ENCODE peak calls at places on chromosome 4, in ten cellular contexts. One of them, this sample, is unnamed.

GRCh38 chr4:6470502-6471302 is 1.7 kb downstream of the PPP2R2C start:
- DNase-seq in OCI-LY7: no peak
- DNase-seq in esophagus squamous epithelium: no peak
- DNase-seq in stomach: peak; percentile 48
- DNase-seq in pancreas: no peak
- DNase-seq in lung: no peak
- DNase-seq in esophagus muscularis mucosa: no peak
- DNase-seq in Panc1: no peak
- DNase-seq in fibroblast of lung: peak; percentile 26
- DNase-seq in sigmoid colon: peak; percentile 75
- DNase-seq in this sample: peak; percentile 42

GRCh38 chr4:150656882-150657281 is 74.9 kb downstream of the MAB21L2 start:
- DNase-seq in stomach: no peak
- DNase-seq in fibroblast of lung: no peak
- DNase-seq in OCI-LY7: no peak
- DNase-seq in Panc1: no peak
- DNase-seq in esophagus muscularis mucosa: no peak
- DNase-seq in esophagus squamous epithelium: no peak
- DNase-seq in pancreas: no peak
- DNase-seq in lung: no peak
- DNase-seq in sigmoid colon: no peak
- DNase-seq in this sample: no peak

GRCh38 chr4:155692990-155693659 is 26.5 kb downstream of the GUCY1A1 start:
- DNase-seq in pancreas: no peak
- DNase-seq in sigmoid colon: no peak
- DNase-seq in OCI-LY7: no peak
- DNase-seq in fibroblast of lung: no peak
- DNase-seq in lung: no peak
- DNase-seq in Panc1: no peak
- DNase-seq in esophagus muscularis mucosa: no peak
- DNase-seq in esophagus squamous epithelium: no peak
- DNase-seq in stomach: no peak
- DNase-seq in this sample: no peak

GRCh38 chr4:114807357-114807756 is 208.8 kb downstream of the UGT8 start:
- DNase-seq in lung: no peak
- DNase-seq in OCI-LY7: no peak
- DNase-seq in sigmoid colon: no peak
- DNase-seq in fibroblast of lung: no peak
- DNase-seq in esophagus muscularis mucosa: no peak
- DNase-seq in stomach: no peak
- DNase-seq in Panc1: no peak
- DNase-seq in esophagus squamous epithelium: no peak
- DNase-seq in pancreas: no peak
- DNase-seq in this sample: no peak

GRCh38 chr4:20506827-20507226 is 193.4 kb upstream of the PACRGL start:
- DNase-seq in stomach: no peak
- DNase-seq in esophagus muscularis mucosa: no peak
- DNase-seq in sigmoid colon: no peak
- DNase-seq in Panc1: no peak
- DNase-seq in esophagus squamous epithelium: no peak
- DNase-seq in lung: no peak
- DNase-seq in fibroblast of lung: peak; percentile 98
- DNase-seq in OCI-LY7: no peak
- DNase-seq in pancreas: no peak
- DNase-seq in this sample: no peak

GRCh38 chr4:89000844-89001360 is 56.1 kb downstream of the FAM13A start:
- DNase-seq in esophagus squamous epithelium: no peak
- DNase-seq in OCI-LY7: no peak
- DNase-seq in fibroblast of lung: peak; percentile 68
- DNase-seq in esophagus muscularis mucosa: no peak
- DNase-seq in lung: no peak
- DNase-seq in sigmoid colon: no peak
- DNase-seq in pancreas: no peak
- DNase-seq in stomach: no peak
- DNase-seq in Panc1: no peak
- DNase-seq in this sample: no peak

GRCh38 chr4:25882226-25882625 is 19.4 kb upstream of the SEL1L3 start:
- DNase-seq in Panc1: no peak
- DNase-seq in lung: no peak
- DNase-seq in stomach: no peak
- DNase-seq in esophagus squamous epithelium: no peak
- DNase-seq in OCI-LY7: no peak
- DNase-seq in sigmoid colon: no peak
- DNase-seq in fibroblast of lung: no peak
- DNase-seq in esophagus muscularis mucosa: no peak
- DNase-seq in pancreas: no peak
- DNase-seq in this sample: no peak

GRCh38 chr4:112898357-112899141 is 150.9 kb upstream of the ANK2 start:
- DNase-seq in fibroblast of lung: no peak
- DNase-seq in lung: no peak
- DNase-seq in sigmoid colon: no peak
- DNase-seq in esophagus muscularis mucosa: no peak
- DNase-seq in Panc1: no peak
- DNase-seq in OCI-LY7: no peak
- DNase-seq in pancreas: no peak
- DNase-seq in stomach: no peak
- DNase-seq in esophagus squamous epithelium: no peak
- DNase-seq in this sample: no peak

GRCh38 chr4:152935661-152936445 is at the start of gene FHDC1:
- DNase-seq in esophagus squamous epithelium: no peak
- DNase-seq in Panc1: no peak
- DNase-seq in esophagus muscularis mucosa: no peak
- DNase-seq in fibroblast of lung: no peak
- DNase-seq in OCI-LY7: no peak
- DNase-seq in lung: peak; percentile 82
- DNase-seq in pancreas: peak; percentile 91
- DNase-seq in stomach: peak; percentile 90
- DNase-seq in sigmoid colon: no peak
- DNase-seq in this sample: no peak

GRCh38 chr4:133151681-133152329 is 2.7 kb downstream of the PCDH10 start:
- DNase-seq in Panc1: no peak
- DNase-seq in pancreas: peak; percentile 65
- DNase-seq in esophagus squamous epithelium: no peak
- DNase-seq in lung: no peak
- DNase-seq in fibroblast of lung: peak; percentile 12
- DNase-seq in stomach: no peak
- DNase-seq in esophagus muscularis mucosa: no peak
- DNase-seq in OCI-LY7: no peak
- DNase-seq in sigmoid colon: peak; percentile 62
- DNase-seq in this sample: no peak

GRCh38 chr4:108155373-108155772 is 13.4 kb downstream of the LEF1 start:
- DNase-seq in pancreas: no peak
- DNase-seq in OCI-LY7: no peak
- DNase-seq in fibroblast of lung: peak; percentile 32
- DNase-seq in esophagus squamous epithelium: no peak
- DNase-seq in Panc1: no peak
- DNase-seq in lung: no peak
- DNase-seq in stomach: no peak
- DNase-seq in sigmoid colon: no peak
- DNase-seq in esophagus muscularis mucosa: no peak
- DNase-seq in this sample: no peak

GRCh38 chr4:163071308-163071707 is 95.4 kb downstream of the NAF1 start:
- DNase-seq in esophagus squamous epithelium: no peak
- DNase-seq in OCI-LY7: no peak
- DNase-seq in lung: no peak
- DNase-seq in Panc1: no peak
- DNase-seq in fibroblast of lung: peak; percentile 9
- DNase-seq in stomach: no peak
- DNase-seq in pancreas: no peak
- DNase-seq in sigmoid colon: no peak
- DNase-seq in esophagus muscularis mucosa: no peak
- DNase-seq in this sample: no peak

GRCh38 chr4:115575851-115576250 is 462.4 kb upstream of the NDST4 start:
- DNase-seq in esophagus muscularis mucosa: no peak
- DNase-seq in OCI-LY7: no peak
- DNase-seq in fibroblast of lung: no peak
- DNase-seq in sigmoid colon: no peak
- DNase-seq in pancreas: no peak
- DNase-seq in esophagus squamous epithelium: no peak
- DNase-seq in Panc1: no peak
- DNase-seq in lung: no peak
- DNase-seq in stomach: no peak
- DNase-seq in this sample: no peak

GRCh38 chr4:127747883-127748282 is 17.7 kb downstream of the SLC25A31 start:
- DNase-seq in pancreas: no peak
- DNase-seq in lung: no peak
- DNase-seq in fibroblast of lung: no peak
- DNase-seq in esophagus squamous epithelium: no peak
- DNase-seq in stomach: no peak
- DNase-seq in Panc1: no peak
- DNase-seq in OCI-LY7: no peak
- DNase-seq in esophagus muscularis mucosa: no peak
- DNase-seq in sigmoid colon: no peak
- DNase-seq in this sample: no peak

GRCh38 chr4:80646061-80646460 is 310.5 kb downstream of the CFAP299 start:
- DNase-seq in OCI-LY7: no peak
- DNase-seq in Panc1: no peak
- DNase-seq in fibroblast of lung: no peak
- DNase-seq in stomach: no peak
- DNase-seq in esophagus muscularis mucosa: no peak
- DNase-seq in pancreas: no peak
- DNase-seq in esophagus squamous epithelium: no peak
- DNase-seq in sigmoid colon: no peak
- DNase-seq in lung: no peak
- DNase-seq in this sample: no peak

GRCh38 chr4:40622913-40623312 is 6.8 kb downstream of the RBM47 start:
- DNase-seq in sigmoid colon: no peak
- DNase-seq in fibroblast of lung: no peak
- DNase-seq in stomach: peak; percentile 64
- DNase-seq in pancreas: no peak
- DNase-seq in esophagus squamous epithelium: no peak
- DNase-seq in OCI-LY7: no peak
- DNase-seq in Panc1: no peak
- DNase-seq in lung: no peak
- DNase-seq in esophagus muscularis mucosa: no peak
- DNase-seq in this sample: no peak

GRCh38 chr4:64545593-64545992 is 136.3 kb upstream of the TECRL start:
- DNase-seq in esophagus squamous epithelium: no peak
- DNase-seq in esophagus muscularis mucosa: no peak
- DNase-seq in fibroblast of lung: no peak
- DNase-seq in OCI-LY7: no peak
- DNase-seq in sigmoid colon: no peak
- DNase-seq in lung: no peak
- DNase-seq in stomach: no peak
- DNase-seq in pancreas: no peak
- DNase-seq in Panc1: no peak
- DNase-seq in this sample: no peak

GRCh38 chr4:108738307-108738706 is 24.5 kb downstream of the ETNPPL start:
- DNase-seq in OCI-LY7: no peak
- DNase-seq in sigmoid colon: no peak
- DNase-seq in lung: no peak
- DNase-seq in esophagus muscularis mucosa: no peak
- DNase-seq in Panc1: no peak
- DNase-seq in esophagus squamous epithelium: no peak
- DNase-seq in pancreas: no peak
- DNase-seq in stomach: no peak
- DNase-seq in fibroblast of lung: no peak
- DNase-seq in this sample: no peak

GRCh38 chr4:140707325-140707724 is 48.9 kb downstream of the TBC1D9 start:
- DNase-seq in sigmoid colon: no peak
- DNase-seq in Panc1: no peak
- DNase-seq in esophagus muscularis mucosa: peak; percentile 29
- DNase-seq in stomach: no peak
- DNase-seq in esophagus squamous epithelium: no peak
- DNase-seq in fibroblast of lung: no peak
- DNase-seq in pancreas: no peak
- DNase-seq in OCI-LY7: peak; percentile 53
- DNase-seq in lung: no peak
- DNase-seq in this sample: no peak
- H3K4me1 ChIP-seq in sigmoid colon: no peaks in the 10 kb centered on the region
- H3K4me1 ChIP-seq in Panc1: peaks cover 2% of the 10 kb centered on the region
- H3K4me1 ChIP-seq in esophagus muscularis mucosa: peaks cover 16% of the 10 kb centered on the region
- H3K4me1 ChIP-seq in stomach: no peaks in the 10 kb centered on the region
- H3K4me1 ChIP-seq in esophagus squamous epithelium: peaks cover 8% of the 10 kb centered on the region
- H3K4me1 ChIP-seq in fibroblast of lung: no peaks in the 10 kb centered on the region
- H3K4me1 ChIP-seq in pancreas: peaks cover 10% of the 10 kb centered on the region
- H3K4me1 ChIP-seq in OCI-LY7: peaks cover 34% of the 10 kb centered on the region
- H3K4me1 ChIP-seq in lung: peaks cover 9% of the 10 kb centered on the region
- H3K4me1 ChIP-seq in this sample: no peaks in the 10 kb centered on the region

DNA sequence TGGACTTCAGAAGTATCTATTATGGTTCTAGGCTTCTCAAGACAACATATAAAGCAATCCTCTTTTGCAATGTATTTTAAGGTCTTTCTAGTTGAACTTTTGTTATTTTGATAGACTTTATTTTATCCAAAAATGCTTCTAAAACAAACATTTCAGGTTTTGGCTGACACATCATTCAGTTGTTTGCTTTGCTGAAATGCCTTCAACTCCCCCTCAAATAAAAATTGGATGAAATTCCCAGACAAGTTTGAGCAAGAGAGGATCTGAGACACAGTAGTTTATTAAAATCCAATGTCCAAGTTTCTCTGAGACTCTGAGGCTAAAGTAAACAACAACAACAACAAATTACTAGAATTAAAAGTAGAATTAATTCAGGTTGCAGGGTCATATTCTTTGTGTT is 65.1 kb downstream of the PRSS12 start:
- DNase-seq in fibroblast of lung: peak; percentile 47
- DNase-seq in Panc1: no peak
- DNase-seq in esophagus muscularis mucosa: no peak
- DNase-seq in OCI-LY7: no peak
- DNase-seq in stomach: no peak
- DNase-seq in sigmoid colon: no peak
- DNase-seq in lung: no peak
- DNase-seq in pancreas: no peak
- DNase-seq in esophagus squamous epithelium: no peak
- DNase-seq in this sample: no peak
- TF ChIP-seq CTCF in fibroblast of lung: no peak
- TF ChIP-seq CTCF in Panc1: no peak
- TF ChIP-seq CTCF in esophagus muscularis mucosa: no peak
- TF ChIP-seq CTCF in OCI-LY7: no peak
- TF ChIP-seq CTCF in stomach: no peak
- TF ChIP-seq CTCF in sigmoid colon: no peak
- TF ChIP-seq CTCF in lung: no peak
- TF ChIP-seq CTCF in pancreas: no peak
- TF ChIP-seq CTCF in esophagus squamous epithelium: no peak
- TF ChIP-seq CTCF in this sample: no peak

DNA sequence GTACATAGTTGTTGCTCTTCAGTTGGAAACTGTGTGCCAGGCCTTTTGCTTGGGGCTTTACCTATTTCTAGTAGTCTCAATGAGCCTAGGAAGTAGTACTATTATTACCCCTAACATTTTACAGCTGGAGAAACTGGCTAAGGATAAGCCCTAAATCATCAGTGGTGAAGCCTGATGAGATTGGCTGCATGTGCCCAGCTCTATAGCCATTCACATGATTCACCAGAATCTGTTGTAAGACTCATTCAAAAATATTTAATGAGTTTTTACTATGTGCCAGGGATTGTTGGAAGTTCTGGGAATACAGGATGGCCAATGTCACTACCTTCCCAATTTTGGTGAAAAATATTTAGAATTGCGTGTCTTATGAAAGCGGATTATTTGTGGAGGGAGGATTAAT is 2.8 kb downstream of the KIT start:
- DNase-seq in esophagus squamous epithelium: no peak
- DNase-seq in pancreas: no peak
- DNase-seq in sigmoid colon: no peak
- DNase-seq in lung: no peak
- DNase-seq in esophagus muscularis mucosa: no peak
- DNase-seq in OCI-LY7: no peak
- DNase-seq in fibroblast of lung: no peak
- DNase-seq in Panc1: no peak
- DNase-seq in stomach: no peak
- DNase-seq in this sample: no peak
- H3K4me3 ChIP-seq in esophagus squamous epithelium: no peak overlapping the region
- H3K4me3 ChIP-seq in pancreas: no peak overlapping the region
- H3K4me3 ChIP-seq in sigmoid colon: no peak overlapping the region
- H3K4me3 ChIP-seq in lung: no peak overlapping the region
- H3K4me3 ChIP-seq in esophagus muscularis mucosa: peak overlapping the region; percentile 60
- H3K4me3 ChIP-seq in OCI-LY7: no peak overlapping the region
- H3K4me3 ChIP-seq in fibroblast of lung: no peak overlapping the region
- H3K4me3 ChIP-seq in Panc1: no peak overlapping the region
- H3K4me3 ChIP-seq in stomach: no peak overlapping the region
- H3K4me3 ChIP-seq in this sample: no peak overlapping the region

GRCh38 chr4:2804973-2805501 is 12.2 kb downstream of the SH3BP2 start:
- DNase-seq in pancreas: peak; percentile 77
- DNase-seq in esophagus squamous epithelium: no peak
- DNase-seq in stomach: no peak
- DNase-seq in OCI-LY7: no peak
- DNase-seq in sigmoid colon: peak; percentile 48
- DNase-seq in lung: no peak
- DNase-seq in esophagus muscularis mucosa: no peak
- DNase-seq in fibroblast of lung: no peak
- DNase-seq in Panc1: no peak
- DNase-seq in this sample: no peak
- H3K4me1 ChIP-seq in pancreas: peaks cover 21% of the 10 kb centered on the region
- H3K4me1 ChIP-seq in esophagus squamous epithelium: peaks cover 88% of the 10 kb centered on the region
- H3K4me1 ChIP-seq in stomach: peaks cover 59% of the 10 kb centered on the region
- H3K4me1 ChIP-seq in OCI-LY7: peaks cover 16% of the 10 kb centered on the region
- H3K4me1 ChIP-seq in sigmoid colon: peaks cover 55% of the 10 kb centered on the region
- H3K4me1 ChIP-seq in lung: peaks cover 70% of the 10 kb centered on the region
- H3K4me1 ChIP-seq in esophagus muscularis mucosa: peaks cover 92% of the 10 kb centered on the region
- H3K4me1 ChIP-seq in fibroblast of lung: peaks cover 23% of the 10 kb centered on the region
- H3K4me1 ChIP-seq in Panc1: peaks cover 49% of the 10 kb centered on the region
- H3K4me1 ChIP-seq in this sample: peaks cover 19% of the 10 kb centered on the region

This sample was measured in CD8-positive, alpha-beta T cell.